ENCODE peak calls at places on chromosomes 12 and 14, in seven cellular contexts. R is endothelial cell, G is glutamatergic neuron, T is psoas muscle, U is tibial artery, D is progenitor cell of endocrine pancreas, Y is cardiac muscle cell. I is an unnamed sample.

GRCh38 chr12:3157581-3158328 is 80.6 kb downstream of the TSPAN9 start:
- DNase-seq in Y (no peak), T (no peak), R (no peak), U (no peak), D (no peak), G (no peak), I (peak; percentile 61)

GRCh38 chr12:58920102-58920955 is at the start of gene LRIG3:
- DNase-seq in G (peak; percentile 80), T (peak; percentile 91), U (peak; percentile 89), R (peak; percentile 89), D (peak; percentile 73), Y (peak; percentile 96), I (peak; percentile 65)

GRCh38 chr12:53096761-53097160 is 706 bp upstream of the IGFBP6 start:
- DNase-seq in U (no peak), R (no peak), T (no peak), D (no peak), G (no peak), Y (no peak), I (no peak)

GRCh38 chr12:104534162-104534856 is 77.6 kb downstream of the CHST11 start:
- DNase-seq in D (no peak), U (no peak), Y (no peak), R (no peak), T (no peak), G (no peak), I (no peak)

GRCh38 chr12:66647034-66647691 is 31.7 kb downstream of the GRIP1 start:
- DNase-seq in Y (no peak), G (no peak), R (no peak), U (no peak), D (no peak), T (no peak), I (no peak)

GRCh38 chr14:72666610-72667009 is 227.3 kb downstream of the DPF3 start:
- DNase-seq in Y (no peak), G (no peak), U (no peak), D (no peak), T (no peak), R (no peak), I (no peak)

GRCh38 chr14:86221000-86221399 is 691.1 kb downstream of the FLRT2 start:
- DNase-seq in R (no peak), Y (peak; percentile 37), T (no peak), U (no peak), D (peak; percentile 11), G (peak; percentile 49), I (no peak)

GRCh38 chr14:21791749-21792148 is 118.1 kb upstream of the OR4E1 start:
- DNase-seq in R (no peak), D (no peak), T (no peak), Y (no peak), G (no peak), U (no peak), I (no peak)

GRCh38 chr12:68804654-68805591 is 3.1 kb upstream of the MDM2 start:
- DNase-seq in Y (no peak), T (no peak), U (no peak), G (no peak), D (no peak), R (no peak), I (no peak)

GRCh38 chr14:47917344-47917954 is 242.0 kb upstream of the MDGA2 start:
- DNase-seq in T (no peak), Y (peak; percentile 46), G (peak; percentile 47), R (peak; percentile 53), D (peak; percentile 20), U (no peak), I (no peak)

GRCh38 chr14:86321151-86321550 is 791.2 kb downstream of the FLRT2 start:
- DNase-seq in T (no peak), D (no peak), G (no peak), R (no peak), Y (no peak), U (no peak), I (no peak)

GRCh38 chr14:50791201-50791600 is 39.8 kb downstream of the NIN start:
- DNase-seq in Y (no peak), U (no peak), R (no peak), D (no peak), G (no peak), T (no peak), I (no peak)

GRCh38 chr14:69327507-69327906 is 67.5 kb downstream of the GALNT16 start:
- DNase-seq in R (no peak), T (no peak), G (no peak), D (no peak), U (no peak), Y (no peak), I (no peak)

GRCh38 chr12:110555509-110556406 is 27.4 kb downstream of the PPTC7 start:
- DNase-seq in D (no peak), R (no peak), U (no peak), Y (no peak), T (no peak), G (no peak), I (no peak)

DNA sequence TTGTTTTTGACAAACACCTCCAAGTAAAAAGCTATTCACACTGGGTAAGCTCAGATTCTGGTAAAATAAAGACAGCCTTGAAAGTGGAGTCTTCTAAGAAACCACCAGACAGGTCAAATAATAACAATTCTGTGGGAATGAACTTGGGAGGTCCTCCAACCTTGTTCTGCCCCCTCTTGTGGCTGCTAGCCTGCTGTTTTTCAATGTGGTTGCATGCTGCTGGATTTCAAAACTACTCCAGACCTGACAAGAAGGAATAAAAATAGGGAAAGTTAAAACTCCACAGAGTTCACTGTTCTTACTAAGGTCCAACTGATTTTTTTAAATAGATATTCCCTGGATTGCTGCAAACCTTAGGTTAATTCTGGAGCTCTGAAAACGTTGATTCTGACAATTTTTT is 32.2 kb upstream of the RIN3 start:
- DNase-seq in U (no peak), T (no peak), D (no peak), Y (no peak), R (no peak), G (no peak), I (no peak)
- TF ChIP-seq CTCF in U (no peak), T (no peak), D (no peak), Y (peak; percentile 56), R (no peak), G (no peak), I (peak; percentile 33)

GRCh38 chr14:30874120-30874998 is at the start of gene COCH:
- DNase-seq in T (peak; percentile 33), G (peak; percentile 81), D (peak; percentile 64), Y (peak; percentile 75), U (no peak), R (peak; percentile 52), I (peak; percentile 92)
- TF ChIP-seq CTCF in T (peak; percentile 19), G (peak; percentile 63), D (peak; percentile 61), Y (peak; percentile 23), U (peak; percentile 15), R (peak; percentile 42), I (peak; percentile 23)

GRCh38 chr14:92353447-92353846 is 30.5 kb downstream of the SLC24A4 start:
- DNase-seq in U (no peak), R (no peak), T (no peak), Y (no peak), G (no peak), D (no peak), I (no peak)

GRCh38 chr14:92351750-92352149 is 28.8 kb downstream of the SLC24A4 start:
- DNase-seq in D (no peak), U (no peak), Y (no peak), R (no peak), G (no peak), T (no peak), I (no peak)

GRCh38 chr14:92356677-92357076 is 33.7 kb downstream of the SLC24A4 start:
- DNase-seq in G (no peak), U (no peak), D (no peak), T (no peak), Y (no peak), R (no peak), I (no peak)

GRCh38 chr14:92348154-92348553 is 25.2 kb downstream of the SLC24A4 start:
- DNase-seq in T (no peak), U (no peak), G (no peak), R (no peak), Y (no peak), D (no peak), I (no peak)

GRCh38 chr14:92352158-92352985 is 29.4 kb downstream of the SLC24A4 start:
- DNase-seq in Y (peak; percentile 30), U (no peak), T (no peak), R (peak; percentile 28), D (no peak), G (no peak), I (no peak)
- TF ChIP-seq CTCF in Y (peak; percentile 43), U (peak; percentile 5), T (no peak), R (peak; percentile 75), D (peak; percentile 42), G (peak; percentile 60), I (peak; percentile 53)

GRCh38 chr14:103247169-103247606 is 86.8 kb upstream of the EIF5 start:
- DNase-seq in U (no peak), G (no peak), T (no peak), R (no peak), D (no peak), Y (no peak), I (no peak)

GRCh38 chr14:103255555-103255954 is 78.5 kb upstream of the EIF5 start:
- DNase-seq in D (no peak), U (no peak), R (no peak), T (no peak), G (no peak), Y (no peak), I (no peak)

GRCh38 chr14:103246089-103246488 is 87.9 kb upstream of the EIF5 start:
- DNase-seq in T (no peak), U (no peak), D (no peak), G (no peak), R (no peak), Y (no peak), I (no peak)

GRCh38 chr14:103250888-103251287 is 83.1 kb upstream of the EIF5 start:
- DNase-seq in Y (no peak), D (no peak), G (no peak), T (no peak), R (no peak), U (no peak), I (no peak)

GRCh38 chr14:103250181-103250580 is 83.9 kb upstream of the EIF5 start:
- DNase-seq in R (no peak), G (no peak), Y (no peak), D (no peak), T (no peak), U (no peak), I (no peak)
- TF ChIP-seq CTCF in R (no peak), G (no peak), Y (no peak), D (no peak), T (no peak), U (no peak), I (no peak)

DNA sequence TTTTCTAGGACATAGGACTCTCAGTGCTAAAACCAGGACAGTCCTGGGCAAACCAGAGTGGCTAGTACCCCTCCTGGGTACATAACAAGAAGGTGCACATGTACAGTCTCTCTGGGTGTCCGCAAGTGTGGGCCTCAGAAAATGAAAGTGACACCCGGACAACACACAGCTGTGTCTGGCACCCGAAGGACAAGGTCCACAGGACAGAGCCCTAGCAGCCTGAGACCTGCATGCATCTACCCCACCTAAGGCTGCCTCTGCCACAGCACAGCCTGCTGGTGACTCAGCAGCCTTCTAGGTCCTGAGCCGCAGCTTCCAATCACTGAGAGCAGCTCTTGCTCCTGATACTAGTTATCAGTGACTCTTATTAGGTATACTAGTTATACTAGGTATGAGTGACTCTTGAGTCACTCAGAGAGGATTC is 784.1 kb upstream of the TBX3 start:
- DNase-seq in U (no peak), G (no peak), Y (no peak), D (no peak), T (no peak), R (no peak), I (no peak)
- TF ChIP-seq CTCF in U (no peak), G (no peak), Y (peak; percentile 29), D (peak; percentile 39), T (no peak), R (no peak), I (no peak)

I was measured in SK-N-SH.